ENCODE peak calls at places on chromosomes 5 and 9, in seven cellular contexts. V is fibroblast of villous mesenchyme, A is dorsolateral prefrontal cortex, R is GM12865, O is K562, W is right atrium auricular region, Z is cardiac muscle cell. G is an unnamed sample.
A peak's percentile ranks its signal among the peaks of the same experiment; 100 is the strongest.

GRCh38 chr9:89664896-89665329 is 60.1 kb downstream of the GADD45G start:
- DNase-seq in V (no peak), A (no peak), R (no peak), O (no peak), W (no peak), Z (no peak), G (no peak)

GRCh38 chr5:157563373-157564148 is 12.0 kb downstream of the ADAM19 start:
- DNase-seq in V (no peak), A (no peak), R (no peak), O (no peak), W (no peak), Z (peak; percentile 94), G (no peak)

GRCh38 chr5:181170996-181171395 is 23.6 kb downstream of the OR2V2 start:
- DNase-seq in V (peak; percentile 62), A (no peak), R (no peak), O (no peak), W (no peak), Z (no peak), G (no peak)

GRCh38 chr5:148913985-148914421 is 87.6 kb downstream of the ADRB2 start:
- DNase-seq in V (peak; percentile 36), A (no peak), R (peak; percentile 7), O (no peak), W (no peak), Z (peak; percentile 58), G (peak; percentile 49)

GRCh38 chr9:96567203-96567700 is 52.4 kb downstream of the CDC14B start:
- DNase-seq in V (peak; percentile 34), A (no peak), R (peak; percentile 8), O (peak; percentile 11), W (no peak), Z (peak; percentile 29), G (no peak)

GRCh38 chr9:92506184-92506857 is 24.0 kb upstream of the ASPN start:
- DNase-seq in V (peak; percentile 88), A (no peak), R (no peak), O (no peak), W (peak; percentile 71), Z (peak; percentile 93), G (peak; percentile 61)

GRCh38 chr9:37405350-37405749 is 17.1 kb upstream of the GRHPR start:
- DNase-seq in V (no peak), A (no peak), R (no peak), O (no peak), W (no peak), Z (peak; percentile 74), G (no peak)

GRCh38 chr5:160155017-160155725 is 35.9 kb upstream of the PWWP2A start:
- DNase-seq in V (no peak), A (no peak), R (no peak), O (no peak), W (no peak), Z (no peak), G (no peak)

GRCh38 chr5:2017540-2018389 is 135.0 kb upstream of the IRX4 start:
- DNase-seq in V (peak; percentile 5), A (no peak), R (peak; percentile 49), O (peak; percentile 64), W (no peak), Z (peak; percentile 29), G (peak; percentile 38)

GRCh38 chr5:113682497-113683136 is 169.1 kb downstream of the YTHDC2 start:
- DNase-seq in V (peak; percentile 4), A (no peak), R (no peak), O (no peak), W (no peak), Z (peak; percentile 21), G (no peak)

GRCh38 chr9:15253197-15253596 is 53.8 kb downstream of the TTC39B start:
- DNase-seq in V (peak; percentile 12), A (no peak), R (no peak), O (no peak), W (no peak), Z (peak; percentile 62), G (no peak)

GRCh38 chr5:122871669-122872068 is 26.3 kb downstream of the SNX24 start:
- DNase-seq in V (no peak), A (no peak), R (no peak), O (no peak), W (no peak), Z (no peak), G (no peak)

GRCh38 chr9:35285731-35286130 is 123.9 kb downstream of the UNC13B start:
- DNase-seq in V (no peak), A (no peak), R (no peak), O (no peak), W (no peak), Z (no peak), G (no peak)

GRCh38 chr9:110105107-110105506 is 102.9 kb downstream of the C9orf152 start:
- DNase-seq in V (peak; percentile 91), A (no peak), R (no peak), O (no peak), W (no peak), Z (peak; percentile 80), G (no peak)

GRCh38 chr5:148145916-148146315 is 22.4 kb upstream of the SPINK14 start:
- DNase-seq in V (peak; percentile 8), A (no peak), R (no peak), O (no peak), W (no peak), Z (peak; percentile 72), G (no peak)

GRCh38 chr9:16241231-16241630 is 629.2 kb downstream of the BNC2 start:
- DNase-seq in V (peak; percentile 66), A (no peak), R (no peak), O (no peak), W (no peak), Z (peak; percentile 34), G (no peak)

GRCh38 chr5:169071-169727 is 22.1 kb upstream of the LRRC14B start:
- DNase-seq in V (peak; percentile 72), A (no peak), R (no peak), O (no peak), W (peak; percentile 79), Z (peak; percentile 94), G (no peak)

GRCh38 chr9:77460938-77461337 is 187.2 kb downstream of the GNA14 start:
- DNase-seq in V (no peak), A (no peak), R (no peak), O (no peak), W (no peak), Z (no peak), G (no peak)

GRCh38 chr5:156042726-156043125 is 284.2 kb upstream of the SGCD start:
- DNase-seq in V (no peak), A (no peak), R (no peak), O (no peak), W (no peak), Z (no peak), G (no peak)

GRCh38 chr9:28820741-28821140 is 1247.5 kb upstream of the C9orf72 start:
- DNase-seq in V (no peak), A (no peak), R (no peak), O (no peak), W (no peak), Z (no peak), G (no peak)

GRCh38 chr5:55173696-55174101 is 722 bp upstream of the CDC20B start:
- DNase-seq in V (no peak), A (no peak), R (no peak), O (peak; percentile 18), W (no peak), Z (no peak), G (no peak)

GRCh38 chr9:99807276-99807852 is 14.3 kb upstream of the NR4A3 start:
- DNase-seq in V (peak; percentile 73), A (peak; percentile 63), R (peak; percentile 71), O (peak; percentile 79), W (peak; percentile 76), Z (peak; percentile 70), G (peak; percentile 55)

GRCh38 chr5:158538506-158539074 is 561.1 kb downstream of the EBF1 start:
- DNase-seq in V (no peak), A (no peak), R (peak; percentile 38), O (no peak), W (no peak), Z (no peak), G (no peak)

GRCh38 chr5:1557114-1557873 is 33.5 kb upstream of the LPCAT1 start:
- DNase-seq in V (no peak), A (no peak), R (no peak), O (no peak), W (peak; percentile 34), Z (no peak), G (no peak)

GRCh38 chr9:89808076-89808701 is 203.4 kb downstream of the GADD45G start:
- DNase-seq in V (no peak), A (no peak), R (peak; percentile 21), O (no peak), W (peak; percentile 46), Z (peak; percentile 7), G (no peak)

GRCh38 chr9:755454-756381 is 85.8 kb upstream of the DMRT1 start:
- DNase-seq in V (peak; percentile 92), A (no peak), R (peak; percentile 75), O (no peak), W (peak; percentile 64), Z (peak; percentile 90), G (peak; percentile 43)

DNA sequence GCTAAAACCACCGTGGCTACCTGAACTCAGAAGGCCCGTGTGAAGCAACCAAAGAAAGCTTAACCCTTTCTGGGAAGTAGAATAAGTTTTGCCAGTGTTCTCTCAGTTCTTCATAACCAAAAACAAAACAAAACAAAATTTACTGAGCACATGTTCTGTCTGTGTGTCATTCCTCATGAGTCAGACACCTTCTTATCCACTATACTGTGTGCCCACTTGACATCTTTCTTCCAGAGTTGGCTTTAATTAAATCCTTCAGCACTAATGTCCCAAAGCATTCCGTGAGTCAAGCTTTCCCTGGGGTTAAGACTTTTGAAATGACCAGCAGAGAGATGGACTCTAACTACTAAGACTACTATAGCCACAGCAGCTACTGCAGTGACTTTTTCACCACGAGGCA is 61.3 kb downstream of the GLIS3 start:
- DNase-seq in V (peak; percentile 40), A (no peak), R (peak; percentile 10), O (no peak), W (no peak), Z (peak; percentile 35), G (no peak)
- TF ChIP-seq CTCF in V (no peak), A (no peak), R (no peak), O (no peak), W (no peak), Z (no peak), G (no peak)

GRCh38 chr5:67214713-67215591 is 18.4 kb upstream of the CD180 start:
- DNase-seq in V (no peak), A (no peak), R (no peak), O (no peak), W (no peak), Z (no peak), G (no peak)
- TF ChIP-seq CTCF in V (no peak), A (no peak), R (no peak), O (no peak), W (no peak), Z (no peak), G (no peak)

DNA sequence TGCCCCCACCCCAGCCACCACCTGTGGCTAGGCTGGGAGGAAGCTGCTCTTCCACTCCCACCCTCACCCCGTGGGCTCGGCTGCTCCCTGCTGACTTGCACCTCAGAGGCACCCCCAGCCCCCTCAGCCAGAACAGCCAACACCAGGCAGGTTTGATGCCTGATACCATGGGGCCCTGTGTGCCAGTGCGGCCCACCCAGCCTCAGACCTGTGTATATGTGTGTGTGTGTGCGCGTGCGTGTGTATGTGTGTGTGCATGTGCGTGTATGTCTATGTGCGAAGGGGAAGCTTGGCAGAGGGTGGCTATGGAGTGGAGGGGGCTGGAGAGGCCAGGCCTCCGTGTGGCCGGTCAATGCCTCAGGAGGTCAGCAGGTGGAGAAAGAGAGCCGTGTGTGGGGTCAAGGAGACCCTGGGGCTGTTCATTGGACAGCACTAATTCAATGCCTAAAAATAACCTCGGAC is 16.6 kb upstream of the DAB2IP start:
- DNase-seq in V (no peak), A (peak; percentile 38), R (peak; percentile 23), O (peak; percentile 67), W (no peak), Z (peak; percentile 37), G (peak; percentile 46)
- TF ChIP-seq CTCF in V (peak; percentile 53), A (peak; percentile 60), R (peak; percentile 29), O (peak; percentile 73), W (peak; percentile 52), Z (peak; percentile 59), G (peak; percentile 72)

GRCh38 chr5:77991084-77991483 is 214.9 kb upstream of the TBCA start:
- DNase-seq in V (no peak), A (no peak), R (no peak), O (no peak), W (no peak), Z (no peak), G (no peak)
- TF ChIP-seq CTCF in V (peak; percentile 4), A (no peak), R (no peak), O (no peak), W (no peak), Z (no peak), G (no peak)